ENCODE peak calls at places on chromosomes 13 and 19, in six cellular contexts. W is left ventricle myocardium inferior, K is small intestine, P is colonic mucosa, B is HCT116, H is fibroblast of lung. R is an unnamed sample.
A peak's percentile ranks its signal among the peaks of the same experiment; 100 is the strongest.

GRCh38 chr19:4042731-4043082 is 24.0 kb downstream of the ZBTB7A start:
- DNase-seq in W (no peak), K (peak; percentile 42), P (peak; percentile 62), B (no peak), H (no peak), R (no peak)

GRCh38 chr13:44012910-44013309 is 133.2 kb downstream of the LACC1 start:
- DNase-seq in W (no peak), K (no peak), P (no peak), B (no peak), H (peak; percentile 72), R (no peak)

GRCh38 chr13:78247362-78247761 is 328.7 kb upstream of the EDNRB start:
- DNase-seq in W (no peak), K (no peak), P (no peak), B (no peak), H (no peak), R (no peak)

GRCh38 chr19:41570639-41571112 is 5.3 kb upstream of the CEACAM21 start:
- DNase-seq in W (peak; percentile 75), K (peak; percentile 76), P (peak; percentile 75), B (peak; percentile 59), H (peak; percentile 43), R (peak; percentile 76)

GRCh38 chr19:35045667-35046300 is 4.3 kb downstream of the HPN start:
- DNase-seq in W (no peak), K (no peak), P (no peak), B (no peak), H (no peak), R (no peak)

GRCh38 chr19:43422000-43422688 is 7.5 kb downstream of the TEX101 start:
- DNase-seq in W (no peak), K (no peak), P (no peak), B (no peak), H (no peak), R (no peak)

GRCh38 chr13:96229356-96229755 is 139.4 kb downstream of the HS6ST3 start:
- DNase-seq in W (no peak), K (peak; percentile 11), P (no peak), B (peak; percentile 48), H (no peak), R (no peak)

GRCh38 chr19:37951816-37952210 is 44.8 kb downstream of the SIPA1L3 start:
- DNase-seq in W (no peak), K (peak; percentile 71), P (no peak), B (no peak), H (no peak), R (no peak)

GRCh38 chr13:46620029-46620428 is 67.1 kb downstream of the LRCH1 start:
- DNase-seq in W (no peak), K (no peak), P (no peak), B (no peak), H (no peak), R (no peak)

GRCh38 chr13:38213307-38213706 is 136.3 kb upstream of the UFM1 start:
- DNase-seq in W (no peak), K (no peak), P (no peak), B (no peak), H (peak; percentile 64), R (no peak)

GRCh38 chr13:52846567-52847321 is 1.7 kb downstream of the PCDH8 start:
- DNase-seq in W (peak; percentile 55), K (peak; percentile 21), P (peak; percentile 63), B (no peak), H (peak; percentile 25), R (no peak)

GRCh38 chr13:20714563-20715339 is 11.3 kb downstream of the IL17D start:
- DNase-seq in W (peak; percentile 68), K (no peak), P (no peak), B (no peak), H (peak; percentile 82), R (peak; percentile 78)

GRCh38 chr19:34350161-34350561 is 14.8 kb upstream of the GPI start:
- DNase-seq in W (no peak), K (peak; percentile 47), P (no peak), B (no peak), H (peak; percentile 38), R (no peak)

GRCh38 chr13:48586591-48587103 is 53.8 kb upstream of the RCBTB2 start:
- DNase-seq in W (peak; percentile 66), K (no peak), P (no peak), B (no peak), H (peak; percentile 71), R (peak; percentile 31)

GRCh38 chr19:8611391-8611883 is 922 bp upstream of the ADAMTS10 start:
- DNase-seq in W (no peak), K (no peak), P (peak; percentile 32), B (no peak), H (peak; percentile 35), R (peak; percentile 80)

GRCh38 chr19:35754365-35755139 is 2.3 kb downstream of the HSPB6 start:
- DNase-seq in W (no peak), K (no peak), P (no peak), B (no peak), H (no peak), R (no peak)

GRCh38 chr19:38270587-38271167 is 6.3 kb downstream of the SPINT2 start:
- DNase-seq in W (no peak), K (no peak), P (no peak), B (no peak), H (peak; percentile 54), R (no peak)

GRCh38 chr19:46714523-46715106 is 2.3 kb downstream of the PRKD2 start:
- DNase-seq in W (no peak), K (no peak), P (no peak), B (no peak), H (no peak), R (no peak)

GRCh38 chr19:52248256-52248655 is 21.1 kb upstream of the ZNF766 start:
- DNase-seq in W (peak; percentile 43), K (peak; percentile 35), P (peak; percentile 62), B (peak; percentile 16), H (peak; percentile 30), R (no peak)

GRCh38 chr13:22592515-22592914 is 588.3 kb upstream of the SGCG start:
- DNase-seq in W (no peak), K (no peak), P (no peak), B (no peak), H (no peak), R (no peak)

GRCh38 chr19:11018179-11018578 is 57.3 kb downstream of the SMARCA4 start:
- DNase-seq in W (no peak), K (peak; percentile 58), P (peak; percentile 75), B (no peak), H (peak; percentile 51), R (peak; percentile 60)

GRCh38 chr19:11019824-11020223 is 59.0 kb downstream of the SMARCA4 start:
- DNase-seq in W (no peak), K (no peak), P (no peak), B (no peak), H (peak; percentile 8), R (peak; percentile 61)

GRCh38 chr19:11019262-11019661 is 58.4 kb downstream of the SMARCA4 start:
- DNase-seq in W (no peak), K (no peak), P (no peak), B (no peak), H (no peak), R (peak; percentile 55)

GRCh38 chr19:11017275-11018035 is 56.6 kb downstream of the SMARCA4 start:
- DNase-seq in W (no peak), K (no peak), P (no peak), B (no peak), H (no peak), R (no peak)

DNA sequence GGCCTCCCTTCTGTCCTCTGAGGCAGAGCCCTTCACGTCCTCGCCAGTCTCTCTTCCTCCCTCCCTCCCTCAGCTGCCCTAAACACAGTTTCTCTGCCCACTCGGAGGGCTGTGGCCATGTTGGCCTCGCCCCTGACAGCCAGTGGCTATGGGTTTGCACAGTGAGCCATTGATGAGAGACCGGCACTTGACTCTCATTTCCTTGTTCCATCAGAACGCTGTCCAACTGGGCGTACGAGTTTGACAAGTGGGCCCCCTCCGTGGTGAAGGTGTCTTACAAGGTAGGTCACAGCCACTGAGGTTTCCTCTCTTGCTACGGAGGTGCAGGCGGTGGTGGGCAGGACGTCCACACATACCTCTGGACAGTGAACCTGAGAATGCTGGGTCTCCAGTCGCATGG is 57.9 kb downstream of the SMARCA4 start:
- DNase-seq in W (no peak), K (no peak), P (peak; percentile 27), B (no peak), H (no peak), R (no peak)
- H3K36me3 ChIP-seq in W (peaks cover 99% of the 10 kb centered on the region), K (peaks cover 24% of the 10 kb centered on the region), P (peaks cover 12% of the 10 kb centered on the region), B (peaks cover 70% of the 10 kb centered on the region), H (peaks cover 49% of the 10 kb centered on the region), R (peaks cover 71% of the 10 kb centered on the region)

GRCh38 chr19:50817941-50818858 is 5.4 kb downstream of the KLK1 start:
- DNase-seq in W (peak; percentile 37), K (peak; percentile 80), P (peak; percentile 93), B (peak; percentile 48), H (no peak), R (no peak)

GRCh38 chr19:50814883-50815282 is 8.7 kb downstream of the KLK1 start:
- DNase-seq in W (no peak), K (no peak), P (no peak), B (no peak), H (no peak), R (no peak)

GRCh38 chr19:50808856-50809255 is 14.7 kb downstream of the KLK1 start:
- DNase-seq in W (no peak), K (no peak), P (no peak), B (no peak), H (no peak), R (no peak)

GRCh38 chr19:50815443-50815842 is 8.1 kb downstream of the KLK1 start:
- DNase-seq in W (no peak), K (no peak), P (no peak), B (no peak), H (no peak), R (no peak)

DNA sequence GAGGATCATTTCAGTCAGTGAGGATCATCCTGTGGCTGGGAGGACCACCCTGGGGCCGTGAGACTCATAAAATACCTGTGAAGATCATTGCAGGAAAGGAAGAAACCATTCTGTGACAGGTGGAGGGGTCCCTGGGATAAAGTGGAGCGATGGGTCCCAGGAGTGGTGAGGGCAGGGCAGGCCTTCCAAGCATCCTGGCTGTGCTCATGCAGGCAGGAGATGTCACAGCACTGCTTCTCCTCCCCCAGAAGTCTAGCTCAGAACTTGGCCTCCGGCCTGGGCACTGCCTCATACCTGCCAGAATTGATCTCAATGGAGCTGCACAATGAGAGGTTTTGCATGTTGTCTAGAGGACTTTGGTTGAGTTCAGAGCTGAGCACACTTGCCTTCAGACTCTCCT is 11.1 kb downstream of the KLK1 start:
- DNase-seq in W (no peak), K (no peak), P (no peak), B (no peak), H (no peak), R (no peak)
- H3K27me3 ChIP-seq in W (peaks cover 61% of the 10 kb centered on the region), K (peaks cover 10% of the 10 kb centered on the region), P (no peaks in the 10 kb centered on the region), B (no peaks in the 10 kb centered on the region), H (no peaks in the 10 kb centered on the region), R (no peaks in the 10 kb centered on the region)

GRCh38 chr19:2225415-2226050 is 10.6 kb downstream of the PLEKHJ1 start:
- DNase-seq in W (no peak), K (no peak), P (no peak), B (no peak), H (no peak), R (no peak)
- H3K36me3 ChIP-seq in W (peaks cover 97% of the 10 kb centered on the region), K (peaks cover 23% of the 10 kb centered on the region), P (peaks cover 4% of the 10 kb centered on the region), B (peaks cover 11% of the 10 kb centered on the region), H (peaks cover 41% of the 10 kb centered on the region), R (peaks cover 81% of the 10 kb centered on the region)

DNA sequence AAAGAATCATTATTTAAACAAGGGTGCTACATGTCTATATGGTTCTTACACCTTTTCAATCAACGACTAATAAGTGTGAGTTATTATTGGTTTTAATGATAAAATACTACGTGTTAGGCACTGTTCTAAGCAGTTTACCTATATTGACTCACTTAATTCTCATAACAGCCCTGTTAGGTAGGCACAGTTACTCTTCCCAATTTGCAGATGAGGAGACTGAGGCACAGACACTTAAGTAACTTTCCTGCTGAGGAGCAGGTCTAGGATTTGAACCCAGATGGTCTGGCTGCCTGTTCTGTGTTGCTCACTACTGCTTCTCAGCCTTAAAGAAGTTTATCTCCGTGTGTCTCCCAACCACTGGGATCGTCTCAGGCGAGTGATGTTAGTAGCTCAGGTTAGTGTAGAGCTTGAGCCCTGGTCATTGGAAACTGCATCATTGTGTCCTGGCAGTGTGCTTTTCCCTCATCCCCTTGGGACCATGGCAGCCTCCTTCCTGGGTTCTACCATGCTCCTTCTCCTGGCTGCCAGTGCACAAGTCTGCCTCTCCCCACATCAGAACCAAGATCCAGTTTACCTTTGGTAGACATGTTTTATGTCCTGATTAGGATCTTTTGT is 10.9 kb downstream of the UBAC2 start:
- DNase-seq in W (no peak), K (no peak), P (no peak), B (no peak), H (no peak), R (no peak)
- H3K27me3 ChIP-seq in W (no peaks in the 10 kb centered on the region), K (no peaks in the 10 kb centered on the region), P (no peaks in the 10 kb centered on the region), B (no peaks in the 10 kb centered on the region), H (no peaks in the 10 kb centered on the region), R (no peaks in the 10 kb centered on the region)